ENCODE peak calls at places on chromosomes 12 and 14, in five cellular contexts. One of them, this sample, is unnamed.
A peak's percentile ranks its signal among the peaks of the same experiment; 100 is the strongest.

GRCh38 chr12:44053550-44054243 is 217.8 kb downstream of the TMEM117 start:
- DNase-seq in GM12878: no peak
- DNase-seq in SK-N-SH: no peak
- DNase-seq in HEK293T: no peak
- DNase-seq in K562: no peak
- DNase-seq in this sample: no peak

GRCh38 chr12:92538970-92539749 is 163.6 kb upstream of the PLEKHG7 start:
- DNase-seq in SK-N-SH: no peak
- DNase-seq in K562: peak; percentile 55
- DNase-seq in HEK293T: no peak
- DNase-seq in GM12878: peak; percentile 93
- DNase-seq in this sample: no peak

GRCh38 chr12:53344824-53345485 is 8.8 kb upstream of the SP7 start:
- DNase-seq in SK-N-SH: peak; percentile 93
- DNase-seq in K562: peak; percentile 88
- DNase-seq in GM12878: no peak
- DNase-seq in HEK293T: peak; percentile 60
- DNase-seq in this sample: peak; percentile 54

GRCh38 chr12:130664772-130665171 is 51.3 kb downstream of the RIMBP2 start:
- DNase-seq in SK-N-SH: no peak
- DNase-seq in GM12878: no peak
- DNase-seq in HEK293T: no peak
- DNase-seq in K562: no peak
- DNase-seq in this sample: no peak

GRCh38 chr12:94909609-94910008 is 93.9 kb downstream of the NDUFA12 start:
- DNase-seq in HEK293T: no peak
- DNase-seq in GM12878: no peak
- DNase-seq in SK-N-SH: no peak
- DNase-seq in K562: no peak
- DNase-seq in this sample: no peak

GRCh38 chr14:20794644-20795369 is 7.8 kb downstream of the RNASE1 start:
- DNase-seq in HEK293T: no peak
- DNase-seq in SK-N-SH: no peak
- DNase-seq in K562: no peak
- DNase-seq in GM12878: no peak
- DNase-seq in this sample: no peak

GRCh38 chr14:90561031-90561430 is 164.2 kb downstream of the CALM1 start:
- DNase-seq in GM12878: no peak
- DNase-seq in HEK293T: no peak
- DNase-seq in K562: no peak
- DNase-seq in SK-N-SH: no peak
- DNase-seq in this sample: no peak

GRCh38 chr12:24496755-24497154 is 452.1 kb downstream of the BCAT1 start:
- DNase-seq in GM12878: no peak
- DNase-seq in HEK293T: no peak
- DNase-seq in SK-N-SH: no peak
- DNase-seq in K562: no peak
- DNase-seq in this sample: no peak

GRCh38 chr12:116384629-116385485 is 107.4 kb upstream of the MED13L start:
- DNase-seq in HEK293T: no peak
- DNase-seq in GM12878: no peak
- DNase-seq in SK-N-SH: no peak
- DNase-seq in K562: peak; percentile 62
- DNase-seq in this sample: no peak

GRCh38 chr14:91520138-91520537 is 10.0 kb upstream of the PPP4R3A start:
- DNase-seq in K562: no peak
- DNase-seq in GM12878: no peak
- DNase-seq in HEK293T: no peak
- DNase-seq in SK-N-SH: no peak
- DNase-seq in this sample: no peak

GRCh38 chr14:91805659-91806058 is 61.7 kb downstream of the TC2N start:
- DNase-seq in GM12878: no peak
- DNase-seq in HEK293T: no peak
- DNase-seq in SK-N-SH: no peak
- DNase-seq in K562: no peak
- DNase-seq in this sample: no peak

GRCh38 chr14:104221071-104221625 is 82.8 kb downstream of the KIF26A start:
- DNase-seq in K562: no peak
- DNase-seq in HEK293T: no peak
- DNase-seq in GM12878: no peak
- DNase-seq in SK-N-SH: no peak
- DNase-seq in this sample: no peak

GRCh38 chr14:104221636-104222375 is 83.4 kb downstream of the KIF26A start:
- DNase-seq in K562: no peak
- DNase-seq in SK-N-SH: peak; percentile 70
- DNase-seq in HEK293T: no peak
- DNase-seq in GM12878: no peak
- DNase-seq in this sample: no peak

GRCh38 chr14:104219731-104220224 is 81.4 kb downstream of the KIF26A start:
- DNase-seq in SK-N-SH: no peak
- DNase-seq in GM12878: no peak
- DNase-seq in HEK293T: no peak
- DNase-seq in K562: no peak
- DNase-seq in this sample: no peak

GRCh38 chr14:104218361-104219180 is 80.2 kb downstream of the KIF26A start:
- DNase-seq in HEK293T: no peak
- DNase-seq in GM12878: no peak
- DNase-seq in K562: no peak
- DNase-seq in SK-N-SH: no peak
- DNase-seq in this sample: no peak

GRCh38 chr14:104220225-104221070 is 82.1 kb downstream of the KIF26A start:
- DNase-seq in HEK293T: no peak
- DNase-seq in SK-N-SH: no peak
- DNase-seq in K562: peak; percentile 4
- DNase-seq in GM12878: no peak
- DNase-seq in this sample: no peak
- TF ChIP-seq FOXM1 in HEK293T: no peak
- TF ChIP-seq FOXM1 in SK-N-SH: no peak
- TF ChIP-seq FOXM1 in K562: no peak
- TF ChIP-seq FOXM1 in GM12878: no peak
- TF ChIP-seq FOXM1 in this sample: no peak

GRCh38 chr12:41531147-41531829 is 343.2 kb downstream of the PDZRN4 start:
- DNase-seq in GM12878: no peak
- DNase-seq in K562: no peak
- DNase-seq in HEK293T: no peak
- DNase-seq in SK-N-SH: no peak
- DNase-seq in this sample: no peak
- TF ChIP-seq FOXM1 in GM12878: no peak
- TF ChIP-seq FOXM1 in K562: no peak
- TF ChIP-seq FOXM1 in HEK293T: no peak
- TF ChIP-seq FOXM1 in SK-N-SH: no peak
- TF ChIP-seq FOXM1 in this sample: no peak

DNA sequence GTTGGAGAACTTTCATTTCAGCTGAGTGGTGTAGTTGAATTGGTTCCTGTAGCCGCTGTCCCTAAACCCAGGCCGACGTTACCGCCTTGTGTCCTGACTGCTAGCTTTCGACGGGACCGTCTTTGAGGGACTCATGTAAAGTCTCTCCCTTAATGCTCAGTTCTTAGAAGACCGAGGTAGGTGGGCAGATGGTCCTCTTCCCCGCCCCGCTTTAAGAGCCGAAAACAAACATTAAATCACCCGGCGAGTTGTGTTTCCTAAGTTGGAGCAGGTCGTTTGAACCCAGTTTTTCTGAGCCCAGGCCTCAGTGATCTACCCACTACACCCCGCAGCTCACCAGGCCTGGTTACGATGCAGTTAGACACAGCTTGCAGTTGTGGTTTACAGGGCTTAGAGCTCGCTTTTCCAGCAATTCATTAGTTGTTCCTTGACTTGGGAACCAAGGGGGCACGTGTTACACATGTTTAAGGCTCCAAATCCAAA is 665 bp downstream of the NEDD1 start:
- DNase-seq in K562: peak; percentile 47
- DNase-seq in HEK293T: peak; percentile 12
- DNase-seq in GM12878: no peak
- DNase-seq in SK-N-SH: peak; percentile 42
- DNase-seq in this sample: peak; percentile 15
- TF ChIP-seq FOXM1 in K562: no peak
- TF ChIP-seq FOXM1 in HEK293T: no peak
- TF ChIP-seq FOXM1 in GM12878: no peak
- TF ChIP-seq FOXM1 in SK-N-SH: no peak
- TF ChIP-seq FOXM1 in this sample: no peak

GRCh38 chr12:102540856-102541385 is 60.6 kb upstream of the IGF1 start:
- DNase-seq in K562: no peak
- DNase-seq in GM12878: no peak
- DNase-seq in SK-N-SH: no peak
- DNase-seq in HEK293T: no peak
- DNase-seq in this sample: no peak
- TF ChIP-seq FOXM1 in K562: no peak
- TF ChIP-seq FOXM1 in GM12878: no peak
- TF ChIP-seq FOXM1 in SK-N-SH: no peak
- TF ChIP-seq FOXM1 in HEK293T: no peak
- TF ChIP-seq FOXM1 in this sample: no peak

GRCh38 chr14:101219896-101220703 is 316.6 kb upstream of the RTL1 start:
- DNase-seq in SK-N-SH: no peak
- DNase-seq in HEK293T: no peak
- DNase-seq in K562: no peak
- DNase-seq in GM12878: no peak
- DNase-seq in this sample: no peak

GRCh38 chr14:101215266-101215665 is 311.7 kb upstream of the RTL1 start:
- DNase-seq in HEK293T: no peak
- DNase-seq in SK-N-SH: no peak
- DNase-seq in K562: no peak
- DNase-seq in GM12878: no peak
- DNase-seq in this sample: no peak

GRCh38 chr14:101217972-101218371 is 314.4 kb upstream of the RTL1 start:
- DNase-seq in GM12878: no peak
- DNase-seq in K562: no peak
- DNase-seq in HEK293T: no peak
- DNase-seq in SK-N-SH: no peak
- DNase-seq in this sample: no peak

GRCh38 chr14:101216725-101217463 is 313.4 kb upstream of the RTL1 start:
- DNase-seq in K562: no peak
- DNase-seq in HEK293T: no peak
- DNase-seq in GM12878: no peak
- DNase-seq in SK-N-SH: no peak
- DNase-seq in this sample: peak; percentile 63

DNA sequence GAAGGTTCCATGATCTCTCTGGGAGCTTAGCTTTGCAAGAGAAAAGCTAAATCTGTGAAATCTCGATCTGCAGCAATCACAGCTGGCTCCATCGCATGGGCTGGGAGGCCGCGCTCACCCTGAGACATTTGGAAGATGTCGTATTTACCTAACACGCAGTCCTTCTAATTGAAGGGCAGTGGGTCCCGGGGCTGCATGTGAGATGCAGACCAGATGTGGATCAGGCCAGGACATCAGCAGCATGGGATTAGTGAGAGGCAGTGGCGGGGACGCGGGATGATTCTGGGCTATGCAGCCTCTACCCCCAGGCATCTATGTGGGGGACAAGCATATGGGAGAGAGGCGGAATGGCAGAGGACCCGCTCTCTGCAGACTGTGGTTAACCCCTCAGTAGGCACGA is 312.4 kb upstream of the RTL1 start:
- DNase-seq in GM12878: no peak
- DNase-seq in SK-N-SH: no peak
- DNase-seq in HEK293T: no peak
- DNase-seq in K562: no peak
- DNase-seq in this sample: no peak
- TF ChIP-seq FOXM1 in GM12878: no peak
- TF ChIP-seq FOXM1 in SK-N-SH: no peak
- TF ChIP-seq FOXM1 in HEK293T: no peak
- TF ChIP-seq FOXM1 in K562: no peak
- TF ChIP-seq FOXM1 in this sample: no peak

GRCh38 chr12:15532364-15532977 is 210.2 kb downstream of the PTPRO start:
- DNase-seq in HEK293T: peak; percentile 50
- DNase-seq in K562: peak; percentile 21
- DNase-seq in SK-N-SH: peak; percentile 5
- DNase-seq in GM12878: peak; percentile 36
- DNase-seq in this sample: peak; percentile 55
- TF ChIP-seq FOXM1 in HEK293T: no peak
- TF ChIP-seq FOXM1 in K562: no peak
- TF ChIP-seq FOXM1 in SK-N-SH: no peak
- TF ChIP-seq FOXM1 in GM12878: no peak
- TF ChIP-seq FOXM1 in this sample: no peak

GRCh38 chr14:95482967-95483842 is 33.2 kb downstream of the SYNE3 start:
- DNase-seq in K562: no peak
- DNase-seq in GM12878: no peak
- DNase-seq in HEK293T: no peak
- DNase-seq in SK-N-SH: no peak
- DNase-seq in this sample: peak; percentile 49
- TF ChIP-seq FOXM1 in K562: no peak
- TF ChIP-seq FOXM1 in GM12878: no peak
- TF ChIP-seq FOXM1 in HEK293T: no peak
- TF ChIP-seq FOXM1 in SK-N-SH: no peak
- TF ChIP-seq FOXM1 in this sample: no peak

DNA sequence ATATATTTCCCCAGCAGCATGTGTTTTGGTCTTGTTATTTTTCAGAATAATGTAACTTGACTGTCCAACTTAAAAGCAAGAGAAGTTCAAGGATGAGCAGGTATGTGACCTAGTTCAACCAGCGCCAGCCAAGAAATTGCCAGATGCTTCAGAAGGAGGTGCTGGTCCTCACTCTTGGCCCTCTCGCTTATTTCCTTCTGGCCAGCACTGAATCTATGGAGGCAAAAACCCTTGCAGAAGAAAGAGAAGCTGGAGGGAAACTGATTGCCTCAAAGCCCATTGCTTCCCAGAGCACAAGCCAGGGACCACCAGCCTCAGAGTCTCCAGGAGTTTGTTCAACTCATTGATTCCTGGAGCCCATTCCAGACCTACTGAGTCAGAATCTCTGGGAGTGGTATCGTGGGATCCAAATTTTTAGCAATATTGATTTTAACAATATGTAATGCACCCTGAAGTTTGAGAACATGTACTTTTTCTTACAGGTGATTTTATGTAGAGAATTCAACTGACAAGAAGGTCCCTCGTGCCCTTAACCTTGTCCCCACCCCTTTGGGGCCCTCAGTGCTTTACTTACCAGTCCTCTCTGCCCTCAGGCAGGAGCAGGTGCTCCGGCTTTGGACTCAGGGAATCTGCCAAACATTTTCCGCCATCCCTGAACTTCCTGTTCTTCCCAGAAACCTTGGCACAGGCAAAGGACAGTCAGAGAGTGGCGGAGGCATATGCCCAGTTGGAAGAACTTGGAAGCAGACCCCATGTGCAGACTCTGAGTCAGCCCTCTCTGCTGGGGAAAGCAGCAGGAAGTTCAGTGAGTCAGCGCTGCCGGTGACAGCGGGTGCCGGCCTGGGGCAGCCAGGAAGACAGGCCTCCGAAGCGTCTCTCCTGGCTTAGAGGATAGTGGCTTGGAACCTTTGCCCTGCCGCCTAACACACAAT is 10.3 kb downstream of the BEST3 start:
- DNase-seq in GM12878: no peak
- DNase-seq in HEK293T: peak; percentile 61
- DNase-seq in SK-N-SH: peak; percentile 23
- DNase-seq in K562: peak; percentile 76
- DNase-seq in this sample: peak; percentile 44
- TF ChIP-seq FOXM1 in GM12878: no peak
- TF ChIP-seq FOXM1 in HEK293T: no peak
- TF ChIP-seq FOXM1 in SK-N-SH: peak; percentile 27
- TF ChIP-seq FOXM1 in K562: no peak
- TF ChIP-seq FOXM1 in this sample: no peak

GRCh38 chr12:48001426-48002178 is 2.7 kb downstream of the COL2A1 start:
- DNase-seq in GM12878: no peak
- DNase-seq in SK-N-SH: peak; percentile 77
- DNase-seq in HEK293T: peak; percentile 76
- DNase-seq in K562: peak; percentile 14
- DNase-seq in this sample: no peak
- TF ChIP-seq FOXM1 in GM12878: no peak
- TF ChIP-seq FOXM1 in SK-N-SH: no peak
- TF ChIP-seq FOXM1 in HEK293T: no peak
- TF ChIP-seq FOXM1 in K562: no peak
- TF ChIP-seq FOXM1 in this sample: no peak